ENCODE peak calls at places on chromosomes 1 and 21, in eight cellular contexts. Q is NCI-H2081; Y is astrocyte; T is endothelial cell; R is stimulated activated CD4-positive, alpha-beta T cell treated with anti-CD3 and anti-CD28 coated beads, Interleukin-1b, Interleukin-23, amount 100 ng/mL, for 4 hours; W is Peyer's patch; F is NCI-H2171 treated with DMSO at 0.1 percent for 48 hours; P is activated CD4-positive, alpha-beta T cell treated with anti-CD3 and anti-CD28 coated beads for 24 hours. J is an unnamed sample.

GRCh38 chr1:40153073-40153770 is 8.0 kb upstream of the RLF start:
- DNase-seq in Q (peak), Y (peak), T (peak), R (peak), W (peak), F (peak), P (no peak), J (peak)

GRCh38 chr1:243798726-243799125 is 51.3 kb downstream of the AKT3 start:
- DNase-seq in Q (no peak), Y (peak), T (no peak), R (no peak), W (no peak), F (no peak), P (no peak), J (peak)

GRCh38 chr1:27418326-27418761 is 25.9 kb downstream of the GPR3 start:
- DNase-seq in Q (no peak), Y (peak), T (no peak), R (no peak), W (peak), F (no peak), P (no peak), J (peak)

GRCh38 chr1:184189361-184189760 is 137.8 kb downstream of the TSEN15 start:
- DNase-seq in Q (peak), Y (no peak), T (no peak), R (no peak), W (no peak), F (peak), P (no peak), J (no peak)

GRCh38 chr1:182446033-182446669 is 3.8 kb upstream of the RGSL1 start:
- DNase-seq in Q (peak), Y (peak), T (peak), R (peak), W (peak), F (peak), P (no peak), J (peak)

GRCh38 chr1:12124693-12125421 is 41.9 kb upstream of the TNFRSF1B start:
- DNase-seq in Q (peak), Y (peak), T (peak), R (peak), W (peak), F (peak), P (peak), J (peak)

GRCh38 chr21:41506526-41507520 is 1.1 kb downstream of the TMPRSS2 start:
- DNase-seq in Q (no peak), Y (no peak), T (peak), R (no peak), W (no peak), F (no peak), P (no peak), J (no peak)

GRCh38 chr1:29208462-29208861 is 22.3 kb downstream of the MECR start:
- DNase-seq in Q (no peak), Y (no peak), T (no peak), R (no peak), W (no peak), F (no peak), P (no peak), J (no peak)

GRCh38 chr1:207335695-207336363 is 14.4 kb downstream of the CD55 start:
- DNase-seq in Q (no peak), Y (no peak), T (no peak), R (no peak), W (peak), F (no peak), P (no peak), J (no peak)

GRCh38 chr21:25535811-25536210 is 71.5 kb downstream of the MRPL39 start:
- DNase-seq in Q (no peak), Y (no peak), T (no peak), R (no peak), W (no peak), F (no peak), P (no peak), J (no peak)

GRCh38 chr1:185775505-185775904 is 41.3 kb downstream of the HMCN1 start:
- DNase-seq in Q (peak), Y (no peak), T (no peak), R (no peak), W (no peak), F (peak), P (no peak), J (no peak)

GRCh38 chr1:180042994-180043622 is 88.5 kb downstream of the CEP350 start:
- DNase-seq in Q (no peak), Y (peak), T (no peak), R (no peak), W (no peak), F (no peak), P (no peak), J (peak)